ENCODE peak calls at places on chromosomes 5 and 9, in four cellular contexts. K is DND-41, W is RWPE1, B is transverse colon. I is an unnamed sample.
A peak's percentile ranks its signal among the peaks of the same experiment; 100 is the strongest.

GRCh38 chr5:79850316-79850822 is 140.7 kb downstream of the MTX3 start:
- DNase-seq in K (no peak), W (no peak), B (no peak), I (no peak)

GRCh38 chr9:108861464-108861863 is 602 bp upstream of the ACTL7A start:
- DNase-seq in K (no peak), B (no peak), W (no peak), I (no peak)

GRCh38 chr9:88197016-88197415 is 58.7 kb upstream of the SPATA31C2 start:
- DNase-seq in K (no peak), W (peak; percentile 11), B (peak; percentile 18), I (no peak)

GRCh38 chr9:123349691-123350480 is 6.1 kb upstream of the CRB2 start:
- DNase-seq in B (peak; percentile 58), W (peak; percentile 92), K (peak; percentile 65), I (peak; percentile 92)

GRCh38 chr9:137367506-137368430 is 55.2 kb downstream of the EXD3 start:
- DNase-seq in W (no peak), K (no peak), B (no peak), I (no peak)

GRCh38 chr5:182126-182525 is 9.2 kb upstream of the LRRC14B start:
- DNase-seq in B (no peak), W (no peak), K (no peak), I (no peak)

GRCh38 chr9:104907278-104907951 is 20.5 kb downstream of the ABCA1 start:
- DNase-seq in B (no peak), K (no peak), W (peak; percentile 64), I (no peak)

GRCh38 chr9:33153666-33154065 is 13.5 kb downstream of the B4GALT1 start:
- DNase-seq in B (no peak), K (no peak), W (no peak), I (no peak)

GRCh38 chr5:54229041-54229780 is 81.2 kb downstream of the ARL15 start:
- DNase-seq in W (peak; percentile 67), K (peak; percentile 68), B (peak; percentile 80), I (peak; percentile 77)

GRCh38 chr9:21766096-21766495 is 36.3 kb upstream of the MTAP start:
- DNase-seq in K (no peak), W (no peak), B (no peak), I (no peak)

GRCh38 chr9:106930477-106930876 is 67.5 kb downstream of the ZNF462 start:
- DNase-seq in W (no peak), K (no peak), B (no peak), I (no peak)

GRCh38 chr5:108818613-108819272 is 71.0 kb downstream of the FER start:
- DNase-seq in B (no peak), K (no peak), W (peak; percentile 77), I (no peak)

GRCh38 chr9:91930475-91930874 is 19.6 kb downstream of the ROR2 start:
- DNase-seq in K (no peak), W (no peak), B (no peak), I (no peak)

GRCh38 chr9:14179449-14179848 is 134.5 kb downstream of the NFIB start:
- DNase-seq in W (peak; percentile 8), B (peak; percentile 20), K (no peak), I (no peak)

GRCh38 chr5:133396187-133396621 is 216.1 kb downstream of the FSTL4 start:
- DNase-seq in K (no peak), B (no peak), W (no peak), I (no peak)

GRCh38 chr5:104095527-104095926 is 532.9 kb upstream of the NUDT12 start:
- DNase-seq in K (no peak), B (no peak), W (no peak), I (no peak)

GRCh38 chr5:148401604-148402003 is 17.8 kb downstream of the FBXO38 start:
- DNase-seq in W (no peak), B (no peak), K (no peak), I (no peak)

GRCh38 chr5:145129797-145130196 is 705.3 kb downstream of the PRELID2 start:
- DNase-seq in K (no peak), W (no peak), B (no peak), I (no peak)

GRCh38 chr5:131394128-131394527 is 130.3 kb downstream of the CDC42SE2 start:
- DNase-seq in W (no peak), K (no peak), B (no peak), I (no peak)

GRCh38 chr5:124631874-124632550 is 114.4 kb downstream of the ZNF608 start:
- DNase-seq in K (no peak), W (no peak), B (no peak), I (no peak)

GRCh38 chr9:1460143-1460769 is 410.1 kb downstream of the DMRT2 start:
- DNase-seq in W (peak; percentile 8), K (no peak), B (peak; percentile 7), I (peak; percentile 76)

GRCh38 chr5:73957397-73958001 is 331.5 kb downstream of the ARHGEF28 start:
- DNase-seq in B (no peak), W (peak; percentile 98), K (no peak), I (no peak)

GRCh38 chr9:129648092-129648763 is 6.3 kb upstream of the ASB6 start:
- DNase-seq in B (no peak), K (no peak), W (no peak), I (no peak)

GRCh38 chr9:1647776-1648175 is 367.4 kb upstream of the SMARCA2 start:
- DNase-seq in W (peak; percentile 30), B (no peak), K (no peak), I (no peak)

GRCh38 chr5:11904270-11904906 is at the start of gene CTNND2:
- DNase-seq in B (no peak), K (no peak), W (peak; percentile 14), I (no peak)

DNA sequence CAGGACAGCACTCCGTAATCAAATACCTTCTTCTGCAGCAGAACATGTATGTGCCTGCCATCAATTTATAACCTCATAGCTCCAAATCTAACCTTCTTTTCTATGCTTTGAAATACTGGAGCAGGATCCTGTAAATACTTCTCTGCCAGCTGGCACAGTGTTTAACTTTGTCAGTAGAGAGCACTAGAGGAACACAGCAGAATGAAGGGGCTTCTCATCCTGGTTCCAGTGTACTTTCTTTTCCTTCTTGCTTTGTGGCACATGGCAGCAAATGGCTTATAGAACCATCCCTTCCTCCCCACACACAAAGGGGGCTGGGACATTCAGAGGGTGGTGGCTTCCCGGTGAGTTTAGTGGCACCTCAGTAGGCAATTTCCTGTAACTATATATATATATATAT is 3.8 kb upstream of the FBXW11 start:
- DNase-seq in B (no peak), W (no peak), K (peak; percentile 33), I (no peak)
- H3K27ac ChIP-seq in B (no peak overlapping the region), W (no peak overlapping the region), K (no peak overlapping the region), I (no peak overlapping the region)

GRCh38 chr9:113612828-113613227 is 149.3 kb downstream of the RGS3 start:
- DNase-seq in B (no peak), K (no peak), W (no peak), I (no peak)

GRCh38 chr9:113612216-113612747 is 148.8 kb downstream of the RGS3 start:
- DNase-seq in B (no peak), W (no peak), K (no peak), I (no peak)

GRCh38 chr9:113608082-113608685 is 144.7 kb downstream of the RGS3 start:
- DNase-seq in W (no peak), B (no peak), K (no peak), I (no peak)

GRCh38 chr9:113611461-113612215 is 148.1 kb downstream of the RGS3 start:
- DNase-seq in W (no peak), B (no peak), K (no peak), I (no peak)

DNA sequence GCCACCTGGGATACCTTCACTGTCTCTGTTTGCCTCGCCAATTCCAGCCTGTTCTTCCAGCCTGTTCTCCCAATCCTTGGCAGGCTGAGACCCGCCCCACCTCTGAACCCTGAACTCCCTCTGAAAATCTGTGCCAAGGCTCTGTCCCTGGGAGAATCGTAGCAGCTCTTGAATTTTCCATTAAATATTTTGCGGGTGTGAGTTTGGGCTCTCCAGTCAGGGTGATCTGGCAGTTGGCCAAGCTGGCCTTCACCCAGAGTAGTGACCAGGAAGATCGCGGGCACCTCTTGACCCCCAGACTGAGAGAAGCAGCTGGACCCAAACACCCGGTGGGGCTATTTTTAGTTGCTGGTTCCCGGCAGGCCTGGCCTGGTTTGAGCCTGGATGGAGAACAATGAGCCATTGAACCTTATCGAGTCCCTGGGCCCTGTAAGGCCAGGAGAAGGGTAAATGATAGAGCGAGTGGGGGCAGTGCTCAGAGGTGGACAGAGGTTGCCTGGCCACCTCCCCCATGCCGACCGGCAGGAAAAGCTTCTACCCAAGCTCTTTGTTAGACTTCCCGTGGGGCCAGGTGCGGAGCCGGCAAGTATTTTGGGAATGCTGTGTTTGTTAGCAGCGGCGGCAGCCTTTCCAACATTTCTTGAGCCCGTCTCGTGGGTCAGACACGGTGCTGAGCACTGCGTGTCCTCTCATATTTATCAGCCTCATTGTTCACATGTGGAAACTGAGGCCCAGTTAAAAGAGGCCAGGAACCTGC is 146.2 kb downstream of the RGS3 start:
- DNase-seq in W (no peak), K (no peak), B (peak; percentile 30), I (no peak)
- H3K27ac ChIP-seq in W (no peak overlapping the region), K (no peak overlapping the region), B (peak overlapping the region; percentile 27), I (no peak overlapping the region)

DNA sequence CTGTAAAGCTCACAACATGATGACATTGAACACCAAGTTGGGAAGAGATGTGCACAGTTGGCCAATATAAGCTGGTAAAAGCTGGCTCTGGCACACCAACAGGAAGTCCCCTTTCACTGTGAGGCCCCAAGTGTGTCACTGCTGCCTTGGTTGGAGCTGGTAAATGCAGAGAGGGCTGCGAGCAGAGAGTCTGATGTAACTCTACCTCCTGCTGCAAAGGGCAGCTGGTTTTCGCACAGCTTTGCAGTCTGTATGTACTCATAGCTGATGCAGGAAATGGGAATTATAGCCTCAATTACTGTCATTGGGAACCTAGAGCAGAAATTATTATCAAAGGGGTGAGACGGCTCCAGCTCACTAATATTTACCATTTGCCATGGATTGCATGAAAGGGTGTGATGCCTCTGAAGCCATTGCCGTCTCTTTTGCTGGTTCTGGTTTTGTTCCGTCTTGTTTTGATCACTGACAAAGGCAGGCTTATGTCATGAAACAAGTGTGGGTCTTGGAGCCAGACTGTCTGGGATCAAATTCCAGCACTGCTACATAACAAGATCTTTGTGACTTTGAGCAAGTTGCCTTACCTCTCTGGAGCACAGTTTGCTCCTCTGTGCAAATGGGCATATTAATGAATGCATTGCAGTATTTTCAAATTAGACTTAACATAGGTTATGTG is 124.3 kb upstream of the SLC25A48 start:
- DNase-seq in B (no peak), W (no peak), K (no peak), I (no peak)
- H3K27ac ChIP-seq in B (no peak overlapping the region), W (no peak overlapping the region), K (no peak overlapping the region), I (no peak overlapping the region)

GRCh38 chr5:68922172-68922987 is 171.4 kb upstream of the SLC30A5 start:
- DNase-seq in B (no peak), K (no peak), W (no peak), I (no peak)

GRCh38 chr5:68919988-68920490 is 173.8 kb upstream of the SLC30A5 start:
- DNase-seq in B (no peak), K (no peak), W (no peak), I (no peak)

GRCh38 chr5:68915079-68915478 is 178.7 kb upstream of the SLC30A5 start:
- DNase-seq in W (no peak), K (no peak), B (no peak), I (no peak)

GRCh38 chr5:68920888-68921287 is 172.9 kb upstream of the SLC30A5 start:
- DNase-seq in B (no peak), W (no peak), K (no peak), I (no peak)

DNA sequence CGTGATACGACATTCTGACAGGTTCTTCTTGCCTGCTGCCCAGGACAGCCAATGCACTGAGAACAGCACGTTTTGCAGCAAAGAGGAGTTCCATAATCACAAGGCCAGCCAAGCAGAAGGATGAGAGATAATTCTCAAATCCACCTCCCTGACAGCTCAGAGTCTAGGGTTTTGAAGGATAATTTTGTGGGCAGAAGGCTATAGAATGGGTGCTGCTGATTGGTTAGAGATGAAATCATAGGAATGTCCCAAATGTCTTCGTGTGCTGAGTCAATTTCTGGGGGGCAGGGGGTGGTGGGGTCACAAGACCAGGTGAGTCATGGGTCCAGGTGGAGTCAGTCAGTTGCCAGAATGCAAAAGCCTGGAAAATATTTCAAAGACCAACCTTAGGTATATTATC is 175.5 kb upstream of the SLC30A5 start:
- DNase-seq in K (no peak), W (no peak), B (no peak), I (no peak)
- H3K27ac ChIP-seq in K (no peak overlapping the region), W (no peak overlapping the region), B (no peak overlapping the region), I (no peak overlapping the region)